ENCODE peak calls at places on chromosomes 2 and 18, in four cellular contexts. One of them, this sample, is unnamed.

GRCh38 chr2:62938126-62938525 is 112.5 kb upstream of the OTX1 start:
- DNase-seq in A549: no peak
- DNase-seq in Peyer's patch: no peak
- DNase-seq in tibial nerve: no peak
- DNase-seq in this sample: no peak

GRCh38 chr2:10231551-10232085 is 71.1 kb upstream of the HPCAL1 start:
- DNase-seq in A549: no peak
- DNase-seq in tibial nerve: no peak
- DNase-seq in Peyer's patch: no peak
- DNase-seq in this sample: no peak

GRCh38 chr2:116416988-116417387 is 1397.5 kb upstream of the DDX18 start:
- DNase-seq in A549: no peak
- DNase-seq in Peyer's patch: no peak
- DNase-seq in tibial nerve: no peak
- DNase-seq in this sample: no peak

GRCh38 chr2:144705328-144706245 is 185.7 kb upstream of the ZEB2 start:
- DNase-seq in A549: no peak
- DNase-seq in Peyer's patch: no peak
- DNase-seq in tibial nerve: no peak
- DNase-seq in this sample: peak; percentile 46

GRCh38 chr2:101985101-101985792 is 6.5 kb upstream of the IL1R2 start:
- DNase-seq in tibial nerve: no peak
- DNase-seq in Peyer's patch: no peak
- DNase-seq in A549: no peak
- DNase-seq in this sample: no peak

GRCh38 chr2:108593547-108594098 is 59.4 kb downstream of the LIMS1 start:
- DNase-seq in Peyer's patch: no peak
- DNase-seq in tibial nerve: no peak
- DNase-seq in A549: no peak
- DNase-seq in this sample: peak; percentile 25

GRCh38 chr2:11433875-11434274 is 32.1 kb downstream of the E2F6 start:
- DNase-seq in tibial nerve: no peak
- DNase-seq in A549: no peak
- DNase-seq in Peyer's patch: no peak
- DNase-seq in this sample: no peak

GRCh38 chr2:189091253-189091652 is 88.3 kb downstream of the COL5A2 start:
- DNase-seq in A549: no peak
- DNase-seq in Peyer's patch: no peak
- DNase-seq in tibial nerve: no peak
- DNase-seq in this sample: no peak

GRCh38 chr18:47772374-47773248 is 157.8 kb downstream of the SMAD2 start:
- DNase-seq in A549: peak; percentile 39
- DNase-seq in tibial nerve: no peak
- DNase-seq in Peyer's patch: peak; percentile 74
- DNase-seq in this sample: peak; percentile 69

GRCh38 chr2:221166283-221166682 is 405.8 kb downstream of the EPHA4 start:
- DNase-seq in tibial nerve: peak; percentile 10
- DNase-seq in A549: no peak
- DNase-seq in Peyer's patch: no peak
- DNase-seq in this sample: no peak

GRCh38 chr2:99545622-99546021 is 55.8 kb upstream of the REV1 start:
- DNase-seq in tibial nerve: no peak
- DNase-seq in Peyer's patch: no peak
- DNase-seq in A549: no peak
- DNase-seq in this sample: no peak

GRCh38 chr2:115165529-115166109 is 723.2 kb downstream of the DPP10 start:
- DNase-seq in A549: no peak
- DNase-seq in Peyer's patch: no peak
- DNase-seq in tibial nerve: peak; percentile 32
- DNase-seq in this sample: peak; percentile 47

GRCh38 chr2:115163572-115163971 is 721.1 kb downstream of the DPP10 start:
- DNase-seq in A549: no peak
- DNase-seq in Peyer's patch: no peak
- DNase-seq in tibial nerve: no peak
- DNase-seq in this sample: no peak

GRCh38 chr2:115160523-115161521 is 718.4 kb downstream of the DPP10 start:
- DNase-seq in tibial nerve: no peak
- DNase-seq in Peyer's patch: peak; percentile 55
- DNase-seq in A549: no peak
- DNase-seq in this sample: no peak

GRCh38 chr2:115162454-115163293 is 720.2 kb downstream of the DPP10 start:
- DNase-seq in Peyer's patch: no peak
- DNase-seq in A549: no peak
- DNase-seq in tibial nerve: no peak
- DNase-seq in this sample: no peak

GRCh38 chr2:115161531-115162453 is 719.4 kb downstream of the DPP10 start:
- DNase-seq in Peyer's patch: peak; percentile 51
- DNase-seq in tibial nerve: no peak
- DNase-seq in A549: no peak
- DNase-seq in this sample: no peak
- TF ChIP-seq POLR2A in Peyer's patch: no peak
- TF ChIP-seq POLR2A in tibial nerve: no peak
- TF ChIP-seq POLR2A in A549: no peak
- TF ChIP-seq POLR2A in this sample: no peak

GRCh38 chr2:73385486-73386341 is at the start of gene ALMS1:
- DNase-seq in Peyer's patch: peak; percentile 95
- DNase-seq in A549: peak; percentile 85
- DNase-seq in tibial nerve: peak; percentile 70
- DNase-seq in this sample: peak; percentile 97
- TF ChIP-seq POLR2A in Peyer's patch: peak; percentile 57
- TF ChIP-seq POLR2A in A549: peak; percentile 81
- TF ChIP-seq POLR2A in tibial nerve: peak; percentile 54
- TF ChIP-seq POLR2A in this sample: peak; percentile 81

GRCh38 chr2:33477473-33478468 is 1.3 kb downstream of the RASGRP3 start:
- DNase-seq in Peyer's patch: peak; percentile 72
- DNase-seq in tibial nerve: peak; percentile 17
- DNase-seq in A549: no peak
- DNase-seq in this sample: peak; percentile 88
- TF ChIP-seq POLR2A in Peyer's patch: no peak
- TF ChIP-seq POLR2A in tibial nerve: no peak
- TF ChIP-seq POLR2A in A549: no peak
- TF ChIP-seq POLR2A in this sample: no peak

DNA sequence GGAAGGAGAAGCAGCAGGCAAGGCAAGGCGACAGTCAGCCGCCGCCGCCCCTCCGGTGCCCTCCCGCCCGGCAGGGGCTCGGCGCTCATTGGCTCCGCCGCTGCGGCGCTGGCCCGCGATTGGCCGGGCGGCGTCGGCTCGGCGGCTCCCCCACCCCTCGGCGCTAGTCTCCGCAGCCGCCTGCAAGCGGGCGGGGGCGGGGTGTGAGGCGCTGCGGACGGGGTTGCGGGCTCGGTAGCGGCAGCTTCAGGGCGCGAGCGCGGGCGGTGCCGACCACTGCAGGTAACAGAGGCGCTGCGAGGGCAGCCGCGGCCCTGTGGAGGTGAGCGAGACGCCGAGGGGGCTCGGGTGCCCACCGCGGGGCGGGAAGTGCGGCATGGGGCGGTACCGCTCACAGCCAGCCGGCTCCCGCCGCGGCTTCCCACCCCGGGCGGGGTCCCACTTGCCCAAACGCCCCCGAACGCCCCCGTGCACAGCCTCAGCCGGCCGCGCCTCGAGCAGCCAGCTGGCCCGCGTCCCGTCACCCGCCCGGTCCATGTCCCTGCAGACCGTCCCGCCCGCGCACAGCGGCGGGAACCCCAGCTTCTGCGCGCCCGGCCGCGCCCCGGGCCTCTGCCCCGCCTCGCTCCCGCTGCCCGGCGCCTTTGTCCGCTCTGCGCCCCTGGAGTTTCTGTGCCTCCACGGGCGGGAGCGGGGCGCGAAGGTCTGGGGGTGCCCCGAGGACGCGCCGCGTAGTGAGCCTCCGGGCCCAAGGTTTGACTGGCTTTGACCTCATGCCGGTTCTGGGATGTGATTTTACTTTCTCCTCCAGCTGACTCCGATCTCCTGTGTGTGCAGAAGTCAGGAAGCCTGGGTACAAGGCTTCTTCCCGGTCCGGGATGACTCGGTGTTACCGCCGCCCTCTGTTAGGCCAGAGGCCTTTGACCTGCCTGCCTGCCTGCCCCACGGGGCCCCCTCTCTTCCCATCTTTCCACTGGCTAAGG is at the start of gene SANBR:
- DNase-seq in tibial nerve: peak; percentile 51
- DNase-seq in Peyer's patch: peak; percentile 92
- DNase-seq in A549: peak; percentile 75
- DNase-seq in this sample: peak; percentile 91
- TF ChIP-seq POLR2A in tibial nerve: peak; percentile 68
- TF ChIP-seq POLR2A in Peyer's patch: peak; percentile 52
- TF ChIP-seq POLR2A in A549: peak; percentile 85
- TF ChIP-seq POLR2A in this sample: peak; percentile 51

GRCh38 chr2:224585205-224586088 is at the start of gene CUL3:
- DNase-seq in A549: peak; percentile 88
- DNase-seq in Peyer's patch: peak; percentile 100
- DNase-seq in tibial nerve: peak; percentile 99
- DNase-seq in this sample: peak; percentile 99
- TF ChIP-seq POLR2A in A549: peak; percentile 89
- TF ChIP-seq POLR2A in Peyer's patch: peak; percentile 84
- TF ChIP-seq POLR2A in tibial nerve: peak; percentile 87
- TF ChIP-seq POLR2A in this sample: peak; percentile 98

DNA sequence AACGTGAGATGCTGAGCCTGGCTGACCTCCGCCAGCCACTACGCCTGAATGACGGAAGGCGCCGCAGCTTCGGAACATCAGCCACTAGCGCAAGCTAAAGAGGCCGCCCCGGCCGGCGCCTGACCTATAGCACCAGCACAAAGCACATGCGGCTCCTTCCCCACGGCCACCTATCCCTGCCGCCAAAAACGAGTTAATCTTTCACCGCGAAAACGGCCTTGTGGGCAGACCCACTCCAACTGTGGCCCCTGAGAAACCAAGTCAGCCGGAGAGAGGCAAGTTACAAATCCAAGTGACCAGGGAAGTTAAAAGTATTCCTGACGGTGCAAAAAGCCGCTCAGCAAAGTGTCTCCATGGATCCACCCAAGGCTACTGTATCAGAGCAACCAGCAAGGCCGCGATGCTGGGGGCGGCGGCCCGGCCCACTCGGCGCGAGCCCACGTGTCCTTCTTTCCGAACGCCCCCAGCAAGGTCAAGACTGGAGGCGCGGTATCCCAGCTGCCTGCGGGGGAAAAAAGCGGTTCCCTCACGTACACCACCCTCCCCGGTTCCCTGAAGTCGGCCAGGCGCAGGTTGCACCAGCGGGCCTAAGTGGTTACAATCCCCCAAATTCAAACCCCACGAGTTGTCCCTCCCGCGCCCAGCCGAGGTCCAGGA is 575 bp downstream of the HSPD1 start:
- DNase-seq in tibial nerve: peak; percentile 32
- DNase-seq in Peyer's patch: peak; percentile 91
- DNase-seq in A549: no peak
- DNase-seq in this sample: peak; percentile 79
- TF ChIP-seq POLR2A in tibial nerve: no peak
- TF ChIP-seq POLR2A in Peyer's patch: peak; percentile 50
- TF ChIP-seq POLR2A in A549: no peak
- TF ChIP-seq POLR2A in this sample: no peak

DNA sequence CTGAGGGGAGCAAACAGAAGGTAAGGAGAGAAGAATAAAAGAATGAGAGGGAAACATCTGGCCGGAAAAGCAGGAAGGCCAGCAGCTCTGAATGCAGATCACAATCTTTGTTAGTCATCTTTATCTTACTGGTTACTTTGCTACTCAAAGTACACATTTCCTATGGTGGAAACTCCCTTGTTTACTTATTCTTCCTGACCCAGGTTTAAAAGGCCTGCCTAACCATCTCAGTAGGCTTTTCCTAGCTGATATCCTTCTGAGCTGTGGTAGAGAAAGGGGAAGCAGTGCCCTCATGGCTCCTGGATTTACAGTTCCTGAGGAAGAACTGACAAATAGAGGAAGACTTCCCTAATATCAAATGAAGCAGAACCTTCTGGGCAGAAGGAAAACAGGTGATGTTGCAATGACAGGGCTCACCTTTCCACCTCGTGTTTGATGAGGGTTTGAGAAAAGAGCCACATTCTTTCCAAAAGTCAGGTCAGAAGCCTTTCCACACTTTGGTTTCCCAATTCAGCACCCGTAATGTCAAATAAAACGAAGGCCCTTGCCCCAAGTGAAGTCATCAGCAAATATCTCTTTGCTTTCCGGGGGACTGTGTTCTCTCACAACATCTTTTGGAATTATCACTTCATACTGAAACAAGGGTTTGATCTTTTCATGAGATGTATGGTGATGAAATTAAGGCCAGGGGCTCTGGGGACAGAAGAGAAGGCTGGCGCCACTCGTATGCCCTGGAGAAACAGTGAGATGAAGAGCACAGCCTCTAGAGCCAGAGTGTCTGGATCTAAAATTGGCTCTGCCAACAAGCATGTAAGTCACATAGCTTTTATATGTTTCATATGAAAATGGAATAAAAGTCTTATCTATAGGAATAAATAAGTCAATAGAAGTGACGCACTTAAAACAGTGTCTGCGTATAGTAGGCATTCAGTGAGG is 26.7 kb upstream of the APOB start:
- DNase-seq in Peyer's patch: no peak
- DNase-seq in A549: no peak
- DNase-seq in tibial nerve: no peak
- DNase-seq in this sample: no peak
- TF ChIP-seq POLR2A in Peyer's patch: peak; percentile 20
- TF ChIP-seq POLR2A in A549: no peak
- TF ChIP-seq POLR2A in tibial nerve: no peak
- TF ChIP-seq POLR2A in this sample: no peak